ENCODE peak calls at places on chromosomes 16 and 17, in ten cellular contexts. X is cardiac fibroblast, T is fibroblast of lung, G is prostate gland, H is PC-3, R is dorsolateral prefrontal cortex, O is foreskin fibroblast, N is AG09309, F is cardiac muscle cell, I is adrenal gland. Q is an unnamed sample.

GRCh38 chr16:66541388-66542360 is 8.2 kb downstream of the TK2 start:
- DNase-seq in X (no peak), T (no peak), G (no peak), H (no peak), R (no peak), O (no peak), N (no peak), F (no peak), I (no peak), Q (no peak)

GRCh38 chr16:82059983-82060421 is 24.9 kb downstream of the HSD17B2 start:
- DNase-seq in X (no peak), T (no peak), G (no peak), H (no peak), R (no peak), O (peak; percentile 61), N (peak; percentile 28), F (no peak), I (no peak), Q (no peak)

GRCh38 chr17:7293821-7294613 is 422 bp downstream of the YBX2 start:
- DNase-seq in X (no peak), T (no peak), G (no peak), H (no peak), R (no peak), O (no peak), N (no peak), F (peak; percentile 52), I (no peak), Q (no peak)

GRCh38 chr17:28334176-28334575 is 1.1 kb downstream of the IFT20 start:
- DNase-seq in X (peak; percentile 41), T (no peak), G (no peak), H (no peak), R (no peak), O (no peak), N (no peak), F (no peak), I (no peak), Q (no peak)

GRCh38 chr16:4610011-4611005 is 4.4 kb downstream of the UBALD1 start:
- DNase-seq in X (no peak), T (no peak), G (no peak), H (no peak), R (no peak), O (no peak), N (no peak), F (no peak), I (no peak), Q (no peak)

GRCh38 chr17:78879679-78880186 is 23.3 kb downstream of the CEP295NL start:
- DNase-seq in X (peak; percentile 97), T (peak; percentile 95), G (no peak), H (no peak), R (no peak), O (peak; percentile 99), N (peak; percentile 69), F (no peak), I (peak; percentile 72), Q (no peak)

GRCh38 chr16:75703341-75703740 is 2.1 kb upstream of the DUXB start:
- DNase-seq in X (no peak), T (peak; percentile 52), G (no peak), H (no peak), R (no peak), O (peak; percentile 32), N (no peak), F (no peak), I (peak; percentile 18), Q (no peak)

GRCh38 chr17:31724026-31724425 is 135.0 kb downstream of the COPRS start:
- DNase-seq in X (peak; percentile 65), T (peak; percentile 85), G (no peak), H (no peak), R (no peak), O (peak; percentile 42), N (no peak), F (no peak), I (peak; percentile 21), Q (no peak)

GRCh38 chr17:8223356-8224063 is 13.1 kb upstream of the AURKB start:
- DNase-seq in X (peak; percentile 57), T (peak; percentile 50), G (peak; percentile 47), H (peak; percentile 26), R (peak; percentile 55), O (peak; percentile 81), N (no peak), F (peak; percentile 76), I (peak; percentile 65), Q (peak; percentile 57)

GRCh38 chr16:7731121-7731520 is 398.5 kb downstream of the RBFOX1 start:
- DNase-seq in X (no peak), T (no peak), G (peak; percentile 5), H (no peak), R (no peak), O (no peak), N (no peak), F (no peak), I (no peak), Q (no peak)

DNA sequence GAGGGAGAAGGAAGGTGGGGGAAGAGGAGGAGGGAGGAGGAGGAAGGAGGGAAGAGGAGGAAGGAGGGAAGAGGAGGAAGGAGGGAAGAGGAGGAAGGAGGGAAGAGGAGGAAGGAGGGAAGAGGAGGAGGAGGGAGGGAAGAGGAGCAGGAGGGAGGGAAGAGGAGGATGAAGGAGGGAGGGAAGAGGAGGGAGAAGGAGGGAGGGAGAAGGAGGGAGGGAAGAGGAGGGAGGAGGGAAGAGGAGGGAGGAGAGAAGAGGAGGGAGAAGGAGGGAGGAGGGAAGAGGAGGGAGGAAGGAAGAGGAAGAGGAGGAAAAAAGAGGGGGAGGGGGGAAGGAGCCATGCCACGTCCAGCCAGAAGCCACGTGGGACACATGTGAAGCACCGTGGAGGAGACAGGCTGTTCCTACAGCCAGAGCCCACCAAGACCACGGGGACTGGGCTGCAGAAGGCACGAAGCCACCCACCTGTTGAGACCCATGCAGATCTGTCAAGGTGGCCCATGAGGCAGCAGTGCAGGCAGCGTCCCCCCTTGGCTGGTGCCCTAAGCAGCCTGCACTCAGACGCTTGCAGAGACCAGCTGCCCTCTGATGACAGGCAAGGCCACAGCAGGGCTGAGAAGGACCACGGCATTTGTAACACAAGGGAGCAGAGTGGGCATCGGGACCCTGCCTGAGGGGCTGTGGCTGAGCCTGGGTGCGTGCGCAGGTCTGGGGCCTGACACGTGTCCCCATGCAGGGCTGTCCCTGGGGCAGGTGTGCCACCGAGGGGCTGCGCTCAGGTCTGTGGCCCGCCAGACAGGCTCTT is 10.3 kb downstream of the NDUFAF8 start:
- DNase-seq in X (no peak), T (peak; percentile 37), G (no peak), H (no peak), R (no peak), O (no peak), N (no peak), F (no peak), I (no peak), Q (no peak)
- TF ChIP-seq CTCF in X (no peak), T (no peak), G (no peak), H (no peak), R (no peak), O (no peak), N (no peak), F (no peak), I (no peak), Q (no peak)

DNA sequence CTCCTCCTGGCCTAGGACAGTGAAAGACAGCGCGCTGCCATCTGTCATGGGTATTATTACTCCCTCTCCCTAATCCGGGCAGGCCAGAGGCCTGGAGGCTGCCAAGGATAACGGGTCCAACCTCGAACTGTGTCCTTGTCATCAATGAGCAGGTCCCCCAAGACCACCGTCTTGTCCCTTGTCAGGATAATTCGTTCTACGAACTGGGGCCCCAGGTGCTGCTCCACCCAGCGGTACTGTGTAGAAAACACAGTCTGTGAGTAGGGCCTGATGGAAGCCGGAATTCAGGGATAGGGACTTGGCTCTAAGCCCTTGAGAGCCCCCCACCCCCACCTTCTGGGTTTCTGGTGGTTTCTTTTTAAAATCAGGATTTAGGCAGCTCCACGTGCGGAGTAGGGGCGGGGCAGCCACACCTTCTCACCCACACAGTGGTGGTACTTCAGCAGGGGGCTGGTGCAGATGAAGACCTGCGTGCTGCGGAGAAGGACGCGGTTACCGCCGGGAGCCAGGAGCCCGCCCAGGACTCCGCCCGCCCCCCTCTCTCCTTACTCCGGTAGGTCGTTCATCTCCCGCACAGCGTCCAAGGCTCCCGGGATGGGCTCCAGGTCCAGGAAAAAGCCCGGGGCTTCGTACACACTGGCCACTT is 787 bp downstream of the NT5C start:
- DNase-seq in X (peak; percentile 59), T (peak; percentile 57), G (peak; percentile 39), H (peak; percentile 73), R (no peak), O (peak; percentile 76), N (no peak), F (peak; percentile 76), I (peak; percentile 58), Q (peak; percentile 61)
- TF ChIP-seq CTCF in X (peak; percentile 63), T (peak; percentile 42), G (no peak), H (peak; percentile 70), R (peak; percentile 27), O (peak; percentile 55), N (peak; percentile 36), F (peak; percentile 63), I (peak; percentile 45), Q (peak; percentile 52)

DNA sequence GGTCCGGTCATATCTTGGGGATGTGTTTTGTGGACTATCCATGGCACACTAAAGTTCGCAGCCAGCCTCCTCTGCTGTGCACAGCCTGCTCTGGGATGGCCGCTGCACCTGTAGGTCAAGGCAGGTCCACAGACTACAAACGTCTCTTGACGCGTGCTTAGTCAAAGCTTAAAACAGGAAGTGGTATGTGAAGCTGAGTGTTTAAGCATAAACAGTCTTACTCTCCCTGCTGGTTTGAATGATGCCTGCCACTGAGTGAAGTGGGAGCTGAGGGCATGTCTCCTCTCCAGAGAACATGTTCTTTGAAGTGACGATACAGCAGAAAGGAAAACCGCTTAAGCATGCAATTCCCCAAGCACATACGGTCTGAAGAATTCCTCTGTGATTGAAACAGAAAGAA is 365.6 kb downstream of the SLC39A11 start:
- DNase-seq in X (peak; percentile 10), T (peak; percentile 27), G (no peak), H (peak; percentile 69), R (no peak), O (no peak), N (no peak), F (no peak), I (no peak), Q (no peak)
- TF ChIP-seq CTCF in X (no peak), T (no peak), G (no peak), H (peak; percentile 21), R (no peak), O (no peak), N (no peak), F (no peak), I (no peak), Q (no peak)

GRCh38 chr16:22122239-22122638 is 29.9 kb downstream of the VWA3A start:
- DNase-seq in X (no peak), T (no peak), G (no peak), H (no peak), R (no peak), O (no peak), N (no peak), F (no peak), I (no peak), Q (no peak)

GRCh38 chr16:22123146-22123545 is 30.8 kb downstream of the VWA3A start:
- DNase-seq in X (peak; percentile 33), T (no peak), G (no peak), H (no peak), R (no peak), O (peak; percentile 6), N (no peak), F (no peak), I (no peak), Q (no peak)

GRCh38 chr16:22123759-22124490 is 31.6 kb downstream of the VWA3A start:
- DNase-seq in X (no peak), T (no peak), G (no peak), H (no peak), R (no peak), O (no peak), N (no peak), F (no peak), I (no peak), Q (no peak)

GRCh38 chr16:22117666-22118065 is 25.3 kb downstream of the VWA3A start:
- DNase-seq in X (no peak), T (peak; percentile 5), G (no peak), H (peak; percentile 13), R (no peak), O (no peak), N (no peak), F (no peak), I (no peak), Q (no peak)

GRCh38 chr16:22120440-22120839 is 28.1 kb downstream of the VWA3A start:
- DNase-seq in X (no peak), T (no peak), G (no peak), H (no peak), R (no peak), O (no peak), N (no peak), F (peak; percentile 8), I (no peak), Q (no peak)
- TF ChIP-seq CTCF in X (no peak), T (no peak), G (no peak), H (no peak), R (no peak), O (no peak), N (no peak), F (no peak), I (no peak), Q (no peak)

Q was measured in Calu3.